ENCODE peak calls at places on chromosomes 12 and 14, in four cellular contexts. U is Caco-2, I is Panc1, Y is fibroblast of lung. T is an unnamed sample.

GRCh38 chr12:130247634-130248237 is 85.5 kb downstream of the FZD10 start:
- DNase-seq in U (no peak), I (no peak), Y (no peak), T (no peak)

GRCh38 chr14:75751291-75751690 is 90.2 kb downstream of the TTLL5 start:
- DNase-seq in U (no peak), I (no peak), Y (peak), T (no peak)

GRCh38 chr12:71109834-71110233 is 48.0 kb downstream of the TSPAN8 start:
- DNase-seq in U (no peak), I (no peak), Y (no peak), T (no peak)

GRCh38 chr12:130540376-130540775 is 175.7 kb downstream of the RIMBP2 start:
- DNase-seq in U (no peak), I (no peak), Y (no peak), T (no peak)

GRCh38 chr12:105278043-105278697 is 42.2 kb upstream of the APPL2 start:
- DNase-seq in U (peak), I (no peak), Y (no peak), T (no peak)

GRCh38 chr12:69161835-69162234 is 77.5 kb upstream of the CPSF6 start:
- DNase-seq in U (no peak), I (no peak), Y (peak), T (no peak)

GRCh38 chr12:50690923-50691322 is 73.0 kb upstream of the ATF1 start:
- DNase-seq in U (no peak), I (no peak), Y (peak), T (no peak)

GRCh38 chr14:24895243-24895583 is 154.7 kb downstream of the STXBP6 start:
- DNase-seq in U (no peak), I (no peak), Y (peak), T (no peak)

GRCh38 chr14:61466249-61466904 is 145.0 kb downstream of the PRKCH start:
- DNase-seq in U (no peak), I (no peak), Y (peak), T (peak)

GRCh38 chr14:104968153-104968527 is 10.0 kb downstream of the AHNAK2 start:
- DNase-seq in U (no peak), I (no peak), Y (peak), T (no peak)

GRCh38 chr14:92217956-92218355 is 96.2 kb downstream of the CPSF2 start:
- DNase-seq in U (no peak), I (no peak), Y (no peak), T (peak)

GRCh38 chr12:3294481-3294911 is 196.5 kb upstream of the PRMT8 start:
- DNase-seq in U (no peak), I (no peak), Y (no peak), T (no peak)

GRCh38 chr12:116677202-116677651 is 60.6 kb downstream of the SPRING1 start:
- DNase-seq in U (no peak), I (no peak), Y (no peak), T (no peak)

GRCh38 chr14:68386950-68387779 is 405.7 kb downstream of the ZFP36L1 start:
- DNase-seq in U (no peak), I (no peak), Y (peak), T (no peak)

GRCh38 chr12:8849785-8850184 is 27.4 kb downstream of the A2ML1 start:
- DNase-seq in U (no peak), I (no peak), Y (no peak), T (no peak)

GRCh38 chr12:130573235-130573634 is 142.9 kb downstream of the RIMBP2 start:
- DNase-seq in U (no peak), I (no peak), Y (no peak), T (no peak)

GRCh38 chr12:42945927-42946326 is 356.4 kb upstream of the PRICKLE1 start:
- DNase-seq in U (no peak), I (no peak), Y (no peak), T (no peak)

GRCh38 chr12:91406920-91407341 is 224.3 kb upstream of the DCN start:
- DNase-seq in U (no peak), I (no peak), Y (peak), T (no peak)

DNA sequence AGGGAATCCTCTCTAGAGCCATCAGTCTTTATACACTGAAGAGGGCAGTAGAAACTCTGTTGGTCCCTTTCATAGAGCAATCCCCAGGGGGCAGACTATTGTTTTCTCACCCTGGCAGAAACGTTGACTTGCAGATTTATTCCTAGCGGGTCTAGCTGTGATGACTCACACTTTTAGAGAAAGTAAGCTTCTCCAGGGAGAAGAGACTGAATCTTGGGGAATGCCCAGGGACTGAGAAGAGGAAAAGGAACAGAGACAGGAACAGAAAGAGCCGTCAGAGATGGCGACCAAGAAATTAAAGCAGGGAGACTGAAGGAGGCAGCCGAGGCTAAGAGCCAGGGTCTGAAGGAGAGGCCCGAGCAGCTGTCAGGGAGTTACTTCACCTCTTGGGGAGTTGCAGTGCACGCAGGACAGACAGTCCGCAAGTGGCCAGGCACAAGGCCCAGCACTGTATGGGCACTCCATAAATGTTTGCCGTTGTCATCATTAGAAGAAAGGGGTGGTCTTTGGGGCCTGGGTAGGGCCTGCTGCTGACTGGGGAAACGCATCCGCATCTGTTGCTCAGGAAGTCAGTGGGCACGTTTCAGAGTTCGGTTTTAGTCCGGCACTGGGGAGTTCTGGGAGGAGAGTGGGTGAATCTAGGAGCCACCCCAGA is 13.0 kb downstream of the PLEKHG6 start:
- DNase-seq in U (peak), I (peak), Y (peak), T (peak)
- H3K4me3 ChIP-seq in U (no peak), I (no peak), Y (no peak), T (peak)

DNA sequence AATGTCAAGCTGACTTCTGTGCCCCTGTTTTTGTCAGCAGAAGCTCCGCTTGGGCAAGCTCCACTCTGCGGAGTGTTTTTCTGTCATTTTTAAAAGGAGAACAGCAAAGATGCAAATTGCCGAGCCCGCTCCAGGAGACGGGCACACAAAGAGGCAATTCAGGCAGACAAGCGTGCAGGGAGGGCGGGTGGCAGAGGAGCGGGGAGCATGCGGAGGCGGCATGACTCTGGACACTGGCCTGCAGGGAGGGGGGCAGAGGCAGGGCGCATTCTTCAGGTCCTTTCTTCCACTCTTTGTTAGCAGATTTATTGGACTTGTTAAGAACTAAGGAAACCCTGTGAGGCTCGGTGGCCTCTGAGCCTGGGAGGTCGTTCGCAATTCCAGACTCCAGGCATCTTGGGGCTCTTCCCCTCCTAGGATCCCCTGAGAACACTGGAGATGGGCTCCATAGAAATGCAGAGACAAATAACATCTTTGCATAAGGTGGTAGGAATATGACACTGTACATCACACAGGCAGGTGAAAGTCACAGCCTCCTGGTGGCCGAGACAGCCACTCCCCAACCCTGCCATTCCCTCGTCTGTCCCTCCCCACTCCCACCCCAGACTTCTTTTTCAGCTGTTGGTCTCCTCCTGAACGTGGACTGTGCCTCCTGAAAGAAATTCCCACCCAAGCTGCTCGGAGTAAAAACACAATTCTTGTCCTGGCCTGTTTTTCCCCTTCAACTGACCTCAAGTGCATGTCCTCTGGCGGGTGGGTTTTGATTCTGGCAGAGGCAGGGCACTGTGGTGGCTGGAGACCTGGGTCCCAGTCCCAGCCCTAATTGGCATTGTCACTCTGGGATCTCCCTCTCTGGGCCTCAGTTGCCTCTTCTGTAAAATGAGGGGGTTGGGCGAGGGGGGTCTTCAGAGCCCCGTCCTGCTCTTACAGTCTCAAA is 187.1 kb upstream of the RMST start:
- DNase-seq in U (no peak), I (no peak), Y (peak), T (no peak)
- TF ChIP-seq CTCF in U (no peak), I (no peak), Y (no peak), T (no peak)

GRCh38 chr12:79156846-79157463 is 292.4 kb downstream of the SYT1 start:
- DNase-seq in U (no peak), I (no peak), Y (no peak), T (no peak)
- H3K4me3 ChIP-seq in U (no peak), I (no peak), Y (no peak), T (no peak)

GRCh38 chr14:70808402-70809237 is 693 bp downstream of the MAP3K9 start:
- DNase-seq in U (peak), I (no peak), Y (peak), T (no peak)
- TF ChIP-seq CTCF in U (no peak), I (no peak), Y (no peak), T (no peak)

DNA sequence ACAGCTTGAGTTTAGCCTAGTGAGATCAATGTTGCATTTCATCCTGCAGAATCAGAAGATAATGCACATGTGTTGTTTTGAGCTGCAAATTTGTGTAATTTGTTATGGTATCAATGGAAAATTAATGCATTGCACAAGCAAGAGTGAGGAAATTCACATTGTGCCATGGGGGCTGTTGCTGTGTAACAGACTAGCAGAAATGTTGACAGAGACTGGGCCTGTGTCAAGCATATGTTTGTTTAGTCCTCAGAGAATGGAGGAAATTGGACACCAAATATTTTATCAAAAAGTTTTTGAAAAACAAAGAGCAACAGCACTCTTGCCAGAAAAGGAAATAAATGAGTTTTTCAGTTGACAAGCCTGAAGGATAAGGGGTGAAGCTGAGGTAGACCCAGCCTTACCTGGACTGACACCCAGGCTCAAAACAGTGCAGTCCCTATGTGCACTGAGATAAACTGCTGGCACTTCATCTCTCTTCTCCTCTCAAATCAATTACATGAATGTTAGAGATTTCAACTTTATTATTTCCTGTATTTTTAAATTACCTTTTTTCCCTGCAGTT is 1150.0 kb downstream of the FSCB start:
- DNase-seq in U (no peak), I (no peak), Y (no peak), T (no peak)
- H3K4me3 ChIP-seq in U (no peak), I (no peak), Y (no peak), T (no peak)

DNA sequence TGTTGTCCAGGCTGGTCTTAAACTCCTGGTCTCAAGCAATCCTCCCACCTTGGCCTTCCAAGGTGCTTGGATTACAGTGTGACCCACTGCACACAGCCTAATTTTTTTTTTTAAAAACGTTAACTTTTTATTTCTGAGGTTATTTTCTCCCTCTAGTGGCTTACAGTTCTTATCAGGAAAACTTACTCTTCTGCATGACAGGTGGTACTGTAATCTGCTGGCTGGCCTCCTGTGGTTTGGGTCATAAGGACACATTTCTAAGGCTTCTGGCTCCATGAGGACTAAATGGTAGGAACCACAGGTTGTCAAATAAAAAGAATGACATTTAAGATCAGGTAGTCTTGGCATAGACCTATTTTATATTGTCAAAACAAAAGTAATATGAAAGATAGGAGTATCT is 7.7 kb upstream of the NCKAP1L start:
- DNase-seq in U (no peak), I (no peak), Y (no peak), T (no peak)
- TF ChIP-seq CTCF in U (no peak), I (no peak), Y (no peak), T (no peak)